ENCODE peak calls at places on chromosomes 12 and 14, in six cellular contexts. A, E, Y, D, M and F are unnamed samples.

GRCh38 chr14:31243860-31244259 is 36.3 kb upstream of the HECTD1 start:
- DNase-seq in D (no peak), E (no peak), A (no peak), Y (peak; percentile 46), M (peak; percentile 41), F (no peak)

GRCh38 chr12:81588609-81589008 is 170.5 kb downstream of the PPFIA2 start:
- DNase-seq in A (no peak), Y (no peak), D (no peak), M (no peak), E (no peak), F (no peak)

GRCh38 chr14:84250863-84251262 is 1279.1 kb upstream of the FLRT2 start:
- DNase-seq in E (no peak), D (no peak), M (no peak), Y (no peak), A (peak; percentile 82), F (no peak)

GRCh38 chr12:111645433-111645832 is 40.3 kb downstream of the BRAP start:
- DNase-seq in A (no peak), D (no peak), Y (peak; percentile 48), M (peak; percentile 22), E (no peak), F (no peak)

GRCh38 chr12:131909596-131910219 is 15.3 kb downstream of the ULK1 start:
- DNase-seq in E (no peak), M (no peak), D (no peak), A (no peak), Y (no peak), F (no peak)

GRCh38 chr14:69484444-69485113 is at the start of gene PLEKHD1:
- DNase-seq in M (no peak), E (no peak), D (no peak), A (no peak), Y (peak; percentile 55), F (peak; percentile 51)

GRCh38 chr12:60052483-60052882 is 456.7 kb downstream of the SLC16A7 start:
- DNase-seq in M (no peak), Y (no peak), A (peak; percentile 7), E (no peak), D (no peak), F (no peak)

GRCh38 chr12:2074792-2075191 is 22.0 kb downstream of the CACNA1C start:
- DNase-seq in Y (no peak), A (no peak), D (no peak), M (no peak), E (no peak), F (no peak)

GRCh38 chr14:24971255-24971654 is 78.7 kb downstream of the STXBP6 start:
- DNase-seq in D (no peak), E (no peak), M (no peak), Y (no peak), A (no peak), F (no peak)

GRCh38 chr14:55123101-55123500 is 6.0 kb upstream of the LGALS3 start:
- DNase-seq in A (peak; percentile 95), E (no peak), D (peak; percentile 56), M (no peak), Y (no peak), F (no peak)

DNA sequence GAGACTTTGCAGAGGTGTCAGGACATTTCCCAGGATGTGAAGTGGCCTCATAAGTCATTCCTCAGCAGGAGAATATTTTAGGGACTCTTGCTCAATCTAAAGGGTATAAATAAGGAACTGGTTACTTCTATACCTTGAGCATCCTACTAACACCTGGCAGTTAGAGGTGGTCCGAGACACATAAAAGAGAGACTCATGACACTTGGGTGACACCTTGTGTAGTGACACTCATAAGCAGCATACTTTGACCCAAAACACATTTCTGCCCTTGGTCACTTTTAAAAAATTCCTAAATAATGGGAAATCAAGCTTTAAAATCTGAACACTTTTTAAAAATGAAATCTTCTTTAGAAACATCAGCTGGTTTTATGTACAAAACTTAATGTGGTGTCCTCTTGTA is 118.4 kb downstream of the KCNMB4 start:
- DNase-seq in D (no peak), Y (no peak), A (no peak), E (no peak), M (no peak), F (no peak)
- H3K4me3 ChIP-seq in D (no peak overlapping the region), Y (no peak overlapping the region), A (no peak overlapping the region), E (no peak overlapping the region), M (no peak overlapping the region), F (no peak overlapping the region)

DNA sequence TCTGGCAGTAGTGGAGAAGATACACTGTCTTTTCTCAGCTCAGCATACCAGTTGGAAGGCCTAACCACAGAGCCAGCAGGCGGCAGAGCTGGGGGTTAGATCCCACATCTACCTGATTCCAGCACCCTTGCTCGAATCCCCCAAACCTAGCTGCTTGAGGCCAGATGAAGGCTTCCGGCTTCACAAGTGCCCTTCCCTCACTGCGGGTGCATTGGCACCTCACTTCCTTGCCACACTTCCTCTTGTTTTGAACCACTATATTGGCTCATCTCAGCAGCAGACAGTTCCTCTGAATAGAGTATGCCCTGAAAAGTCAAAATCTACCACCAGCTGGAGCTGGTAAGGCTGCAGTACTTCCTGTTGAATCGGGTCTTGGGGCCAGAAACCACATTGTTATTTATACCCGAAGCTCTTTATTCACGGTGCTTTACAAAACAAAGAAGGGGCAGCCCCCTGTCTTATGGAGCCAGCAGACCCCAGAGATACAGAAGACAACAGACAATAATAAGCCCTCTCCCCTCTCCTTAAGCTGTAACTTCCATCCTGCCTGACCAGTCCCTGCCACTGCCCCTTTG is 233.7 kb downstream of the EFCAB11 start:
- DNase-seq in A (no peak), Y (peak; percentile 38), D (peak; percentile 16), M (no peak), E (no peak), F (no peak)
- H3K4me3 ChIP-seq in A (no peak overlapping the region), Y (no peak overlapping the region), D (no peak overlapping the region), M (no peak overlapping the region), E (no peak overlapping the region), F (no peak overlapping the region)

DNA sequence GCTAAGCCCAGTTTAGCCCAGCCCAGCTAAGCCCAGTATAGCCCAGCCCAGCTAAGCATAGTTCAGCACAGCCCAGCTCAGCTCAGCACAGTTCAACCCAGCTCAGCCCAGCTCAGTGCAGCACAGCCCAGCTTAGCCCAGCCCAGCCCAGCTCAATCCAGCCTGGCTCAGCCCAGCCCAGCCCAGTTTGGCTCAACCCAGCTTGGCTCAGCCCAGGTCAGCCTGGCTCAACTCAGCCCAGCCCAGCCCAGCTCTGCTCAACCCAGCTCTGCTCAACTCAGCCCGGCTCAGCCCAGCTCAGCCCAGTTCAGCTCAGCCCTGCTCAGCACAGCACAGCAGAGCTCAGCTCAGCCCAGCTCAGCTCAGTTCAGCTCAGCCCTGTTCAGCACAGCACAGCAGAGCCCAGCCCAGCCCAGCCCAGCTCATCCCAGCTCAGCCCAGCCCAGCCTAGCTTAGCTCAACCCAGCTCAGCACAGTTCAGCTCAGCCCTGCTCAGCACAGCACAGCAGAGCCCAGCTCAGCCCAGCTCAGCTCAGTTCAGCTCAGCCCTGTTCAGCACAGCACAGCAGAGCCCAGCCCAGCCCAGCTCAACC is 330.9 kb downstream of the TMEM121 start:
- DNase-seq in A (no peak), Y (no peak), E (no peak), D (no peak), M (no peak), F (no peak)
- H3K4me3 ChIP-seq in A (no peak overlapping the region), Y (no peak overlapping the region), E (no peak overlapping the region), D (no peak overlapping the region), M (no peak overlapping the region), F (no peak overlapping the region)

DNA sequence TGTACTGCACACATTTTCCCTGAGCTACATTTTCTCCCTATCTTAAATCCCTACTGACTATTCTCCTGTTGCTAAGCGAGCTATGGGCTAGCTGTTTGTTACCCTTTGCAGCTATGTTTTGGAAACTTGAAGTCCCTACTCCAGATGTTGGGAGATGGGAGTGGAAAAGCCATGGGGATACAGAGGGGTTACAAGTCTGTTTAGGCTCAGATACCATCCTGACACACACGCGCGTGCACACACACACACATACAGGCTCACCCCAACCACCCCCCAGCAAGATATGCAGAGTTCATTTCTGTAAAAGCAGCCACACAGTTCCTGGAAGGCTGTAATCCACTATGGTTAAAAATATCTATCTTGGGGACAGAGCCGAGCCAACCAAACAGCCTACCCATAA is 15.8 kb downstream of the ATP5MC2 start:
- DNase-seq in D (peak; percentile 30), A (peak; percentile 56), Y (no peak), M (no peak), E (no peak), F (no peak)
- H3K4me3 ChIP-seq in D (no peak overlapping the region), A (no peak overlapping the region), Y (no peak overlapping the region), M (no peak overlapping the region), E (peak overlapping the region; percentile 58), F (no peak overlapping the region)

GRCh38 chr14:91409991-91410401 is 7.6 kb downstream of the CCDC88C start:
- DNase-seq in D (no peak), Y (no peak), E (no peak), A (no peak), M (no peak), F (no peak)
- H3K4me3 ChIP-seq in D (no peak overlapping the region), Y (no peak overlapping the region), E (no peak overlapping the region), A (no peak overlapping the region), M (no peak overlapping the region), F (no peak overlapping the region)

GRCh38 chr12:27534765-27535161 is 10.8 kb downstream of the PPFIBP1 start:
- DNase-seq in M (no peak), E (no peak), D (no peak), Y (no peak), A (no peak), F (no peak)

GRCh38 chr12:27535318-27535717 is 11.3 kb downstream of the PPFIBP1 start:
- DNase-seq in Y (no peak), A (no peak), E (no peak), D (no peak), M (no peak), F (no peak)

GRCh38 chr12:27531916-27532315 is 7.9 kb downstream of the PPFIBP1 start:
- DNase-seq in M (no peak), D (no peak), Y (no peak), E (no peak), A (peak; percentile 68), F (no peak)

GRCh38 chr12:27537855-27538675 is 14.1 kb downstream of the PPFIBP1 start:
- DNase-seq in M (no peak), D (no peak), Y (no peak), A (no peak), E (no peak), F (no peak)

DNA sequence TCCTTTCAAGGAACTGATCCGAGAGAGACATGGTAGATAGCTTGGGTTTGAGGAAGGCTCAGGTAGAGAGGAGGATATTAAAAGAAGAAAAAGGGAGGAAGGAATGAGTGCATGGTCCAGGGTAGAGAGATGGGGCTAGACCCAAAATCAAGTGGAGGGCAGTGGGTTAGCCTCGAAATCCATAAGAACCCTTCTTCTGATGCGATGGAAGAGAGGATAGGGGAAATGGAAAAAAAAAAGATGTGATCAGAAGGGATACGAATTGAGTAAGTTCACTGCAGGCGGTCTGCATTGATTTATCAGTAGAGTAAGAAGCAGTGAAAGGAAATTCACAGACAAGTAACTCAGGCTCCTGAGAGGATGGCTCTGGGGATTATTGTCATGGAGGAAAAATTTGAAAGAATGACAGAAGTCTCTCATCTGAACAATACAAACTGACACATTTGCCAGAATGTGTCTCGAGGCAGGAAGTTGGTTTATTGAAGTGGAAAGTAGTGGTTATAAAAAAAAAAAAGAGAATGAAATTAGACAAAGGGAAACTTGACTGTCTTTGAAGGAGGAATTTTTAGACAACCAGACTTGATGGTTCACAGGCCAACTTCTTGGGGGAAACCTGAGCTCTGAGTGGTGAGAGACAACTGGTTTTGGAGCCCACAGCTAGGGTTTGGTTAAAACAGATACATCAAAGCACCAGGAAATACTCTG is 10.2 kb downstream of the PPFIBP1 start:
- DNase-seq in E (no peak), Y (no peak), D (no peak), A (no peak), M (no peak), F (no peak)
- H3K4me3 ChIP-seq in E (no peak overlapping the region), Y (no peak overlapping the region), D (no peak overlapping the region), A (no peak overlapping the region), M (no peak overlapping the region), F (no peak overlapping the region)

GRCh38 chr12:88111074-88111652 is 30.7 kb downstream of the CEP290 start:
- DNase-seq in D (no peak), A (peak; percentile 74), Y (no peak), E (peak; percentile 24), M (peak; percentile 20), F (peak; percentile 20)
- H3K4me3 ChIP-seq in D (no peak overlapping the region), A (peak overlapping the region; percentile 8), Y (no peak overlapping the region), E (no peak overlapping the region), M (peak overlapping the region; percentile 34), F (no peak overlapping the region)

GRCh38 chr12:64320611-64321010 is 69.9 kb downstream of the C12orf56 start:
- DNase-seq in E (no peak), D (no peak), Y (no peak), M (no peak), A (peak; percentile 6), F (no peak)
- H3K4me3 ChIP-seq in E (no peak overlapping the region), D (no peak overlapping the region), Y (no peak overlapping the region), M (no peak overlapping the region), A (no peak overlapping the region), F (no peak overlapping the region)